ENCODE peak calls at places on chromosomes 5 and 9, in ten cellular contexts. One of them, this sample, is unnamed.

GRCh38 chr5:36875789-36876388 is 680 bp upstream of the NIPBL start:
- DNase-seq in astrocyte of the spinal cord: peak
- DNase-seq in SK-N-SH: peak
- DNase-seq in glutamatergic neuron: peak
- DNase-seq in GM13977: peak
- DNase-seq in cardiac fibroblast: peak
- DNase-seq in AG09309: no peak
- DNase-seq in LNCaP clone FGC: no peak
- DNase-seq in neural progenitor cell: peak
- DNase-seq in WTC11: peak
- DNase-seq in this sample: peak

GRCh38 chr9:125397736-125398135 is 136.1 kb downstream of the GAPVD1 start:
- DNase-seq in astrocyte of the spinal cord: no peak
- DNase-seq in SK-N-SH: no peak
- DNase-seq in glutamatergic neuron: no peak
- DNase-seq in GM13977: no peak
- DNase-seq in cardiac fibroblast: no peak
- DNase-seq in AG09309: no peak
- DNase-seq in LNCaP clone FGC: no peak
- DNase-seq in neural progenitor cell: no peak
- DNase-seq in WTC11: no peak
- DNase-seq in this sample: no peak

GRCh38 chr5:10689391-10690081 is 71.5 kb downstream of the DAP start:
- DNase-seq in astrocyte of the spinal cord: no peak
- DNase-seq in SK-N-SH: peak
- DNase-seq in glutamatergic neuron: peak
- DNase-seq in GM13977: peak
- DNase-seq in cardiac fibroblast: peak
- DNase-seq in AG09309: no peak
- DNase-seq in LNCaP clone FGC: no peak
- DNase-seq in neural progenitor cell: peak
- DNase-seq in WTC11: peak
- DNase-seq in this sample: peak

GRCh38 chr5:179257190-179257741 is 88.0 kb downstream of the ADAMTS2 start:
- DNase-seq in astrocyte of the spinal cord: no peak
- DNase-seq in SK-N-SH: peak
- DNase-seq in glutamatergic neuron: no peak
- DNase-seq in GM13977: no peak
- DNase-seq in cardiac fibroblast: no peak
- DNase-seq in AG09309: no peak
- DNase-seq in LNCaP clone FGC: no peak
- DNase-seq in neural progenitor cell: no peak
- DNase-seq in WTC11: peak
- DNase-seq in this sample: no peak

GRCh38 chr9:88657893-88658292 is 122.9 kb downstream of the NXNL2 start:
- DNase-seq in astrocyte of the spinal cord: peak
- DNase-seq in SK-N-SH: no peak
- DNase-seq in glutamatergic neuron: no peak
- DNase-seq in GM13977: no peak
- DNase-seq in cardiac fibroblast: peak
- DNase-seq in AG09309: no peak
- DNase-seq in LNCaP clone FGC: no peak
- DNase-seq in neural progenitor cell: peak
- DNase-seq in WTC11: no peak
- DNase-seq in this sample: no peak

GRCh38 chr5:40551706-40552557 is 127.8 kb upstream of the PTGER4 start:
- DNase-seq in astrocyte of the spinal cord: peak
- DNase-seq in SK-N-SH: no peak
- DNase-seq in glutamatergic neuron: no peak
- DNase-seq in GM13977: no peak
- DNase-seq in cardiac fibroblast: peak
- DNase-seq in AG09309: peak
- DNase-seq in LNCaP clone FGC: peak
- DNase-seq in neural progenitor cell: no peak
- DNase-seq in WTC11: no peak
- DNase-seq in this sample: no peak

GRCh38 chr5:80917596-80917995 is 42.6 kb upstream of the RASGRF2 start:
- DNase-seq in astrocyte of the spinal cord: no peak
- DNase-seq in SK-N-SH: no peak
- DNase-seq in glutamatergic neuron: no peak
- DNase-seq in GM13977: no peak
- DNase-seq in cardiac fibroblast: no peak
- DNase-seq in AG09309: peak
- DNase-seq in LNCaP clone FGC: no peak
- DNase-seq in neural progenitor cell: no peak
- DNase-seq in WTC11: no peak
- DNase-seq in this sample: no peak

GRCh38 chr5:1973391-1974013 is 90.8 kb upstream of the IRX4 start:
- DNase-seq in astrocyte of the spinal cord: no peak
- DNase-seq in SK-N-SH: no peak
- DNase-seq in glutamatergic neuron: no peak
- DNase-seq in GM13977: no peak
- DNase-seq in cardiac fibroblast: no peak
- DNase-seq in AG09309: no peak
- DNase-seq in LNCaP clone FGC: no peak
- DNase-seq in neural progenitor cell: peak
- DNase-seq in WTC11: no peak
- DNase-seq in this sample: no peak

GRCh38 chr9:33289501-33289900 is 815 bp upstream of the NFX1 start:
- DNase-seq in astrocyte of the spinal cord: peak
- DNase-seq in SK-N-SH: peak
- DNase-seq in glutamatergic neuron: peak
- DNase-seq in GM13977: no peak
- DNase-seq in cardiac fibroblast: peak
- DNase-seq in AG09309: no peak
- DNase-seq in LNCaP clone FGC: no peak
- DNase-seq in neural progenitor cell: peak
- DNase-seq in WTC11: no peak
- DNase-seq in this sample: peak

GRCh38 chr5:128903550-128903949 is 61.7 kb upstream of the SLC27A6 start:
- DNase-seq in astrocyte of the spinal cord: no peak
- DNase-seq in SK-N-SH: no peak
- DNase-seq in glutamatergic neuron: no peak
- DNase-seq in GM13977: no peak
- DNase-seq in cardiac fibroblast: no peak
- DNase-seq in AG09309: no peak
- DNase-seq in LNCaP clone FGC: no peak
- DNase-seq in neural progenitor cell: no peak
- DNase-seq in WTC11: no peak
- DNase-seq in this sample: no peak

GRCh38 chr5:128904815-128905214 is 60.5 kb upstream of the SLC27A6 start:
- DNase-seq in astrocyte of the spinal cord: no peak
- DNase-seq in SK-N-SH: no peak
- DNase-seq in glutamatergic neuron: no peak
- DNase-seq in GM13977: no peak
- DNase-seq in cardiac fibroblast: peak
- DNase-seq in AG09309: no peak
- DNase-seq in LNCaP clone FGC: no peak
- DNase-seq in neural progenitor cell: peak
- DNase-seq in WTC11: no peak
- DNase-seq in this sample: no peak

GRCh38 chr5:128905225-128906110 is 59.8 kb upstream of the SLC27A6 start:
- DNase-seq in astrocyte of the spinal cord: peak
- DNase-seq in SK-N-SH: peak
- DNase-seq in glutamatergic neuron: peak
- DNase-seq in GM13977: peak
- DNase-seq in cardiac fibroblast: peak
- DNase-seq in AG09309: peak
- DNase-seq in LNCaP clone FGC: peak
- DNase-seq in neural progenitor cell: peak
- DNase-seq in WTC11: no peak
- DNase-seq in this sample: peak
- TF ChIP-seq CTCF in astrocyte of the spinal cord: peak
- TF ChIP-seq CTCF in SK-N-SH: peak
- TF ChIP-seq CTCF in glutamatergic neuron: peak
- TF ChIP-seq CTCF in GM13977: peak
- TF ChIP-seq CTCF in cardiac fibroblast: peak
- TF ChIP-seq CTCF in AG09309: peak
- TF ChIP-seq CTCF in LNCaP clone FGC: peak
- TF ChIP-seq CTCF in neural progenitor cell: peak
- TF ChIP-seq CTCF in WTC11: peak
- TF ChIP-seq CTCF in this sample: peak

DNA sequence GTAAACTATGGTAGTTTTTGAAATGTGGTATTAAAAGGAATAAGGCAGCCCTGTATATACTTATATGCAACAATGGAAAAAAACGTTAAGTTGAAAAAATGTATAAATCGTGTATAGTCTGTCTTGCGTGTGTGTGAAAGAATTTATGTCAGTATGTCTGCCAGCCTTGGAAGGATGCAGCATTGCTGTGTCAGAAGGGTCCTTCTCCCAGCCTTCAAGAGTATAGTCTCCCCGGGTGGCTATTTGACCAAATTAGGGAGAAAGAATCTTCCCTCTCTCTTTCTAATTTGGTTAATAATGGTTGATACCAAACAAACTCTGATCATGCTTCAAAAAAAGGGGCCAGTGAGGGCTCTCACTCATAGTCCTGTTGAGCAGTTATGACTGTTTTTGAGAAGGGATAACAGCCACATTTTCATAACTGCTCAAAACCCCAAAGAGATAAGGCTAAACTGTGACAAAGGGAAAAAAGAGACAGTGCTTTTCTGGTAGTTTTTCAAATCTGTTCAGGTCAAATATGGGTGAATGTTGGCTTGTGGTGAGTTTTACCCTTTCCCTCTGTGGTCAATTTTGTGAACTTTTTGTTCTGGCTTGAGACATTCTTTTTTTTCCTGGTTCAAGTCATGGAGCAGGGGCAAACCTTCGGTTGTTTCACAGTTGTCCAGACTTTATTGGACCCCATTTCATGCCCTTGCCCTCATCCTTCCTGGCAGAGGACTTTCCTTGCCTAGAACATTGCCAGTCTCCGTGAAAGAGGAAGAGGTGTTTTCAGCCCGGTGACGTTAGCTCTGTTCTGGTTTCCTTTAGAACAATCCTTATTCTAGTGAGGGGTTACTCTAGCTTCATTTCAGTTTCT is 21.0 kb downstream of the SNX30 start:
- DNase-seq in astrocyte of the spinal cord: no peak
- DNase-seq in SK-N-SH: no peak
- DNase-seq in glutamatergic neuron: no peak
- DNase-seq in GM13977: peak
- DNase-seq in cardiac fibroblast: peak
- DNase-seq in AG09309: no peak
- DNase-seq in LNCaP clone FGC: no peak
- DNase-seq in neural progenitor cell: no peak
- DNase-seq in WTC11: no peak
- DNase-seq in this sample: no peak
- TF ChIP-seq CTCF in astrocyte of the spinal cord: no peak
- TF ChIP-seq CTCF in SK-N-SH: no peak
- TF ChIP-seq CTCF in glutamatergic neuron: no peak
- TF ChIP-seq CTCF in GM13977: no peak
- TF ChIP-seq CTCF in cardiac fibroblast: no peak
- TF ChIP-seq CTCF in AG09309: no peak
- TF ChIP-seq CTCF in LNCaP clone FGC: no peak
- TF ChIP-seq CTCF in neural progenitor cell: no peak
- TF ChIP-seq CTCF in WTC11: no peak
- TF ChIP-seq CTCF in this sample: no peak

GRCh38 chr5:142324377-142324870 is 397 bp downstream of the SPRY4 start:
- DNase-seq in astrocyte of the spinal cord: no peak
- DNase-seq in SK-N-SH: peak
- DNase-seq in glutamatergic neuron: no peak
- DNase-seq in GM13977: no peak
- DNase-seq in cardiac fibroblast: no peak
- DNase-seq in AG09309: no peak
- DNase-seq in LNCaP clone FGC: no peak
- DNase-seq in neural progenitor cell: no peak
- DNase-seq in WTC11: no peak
- DNase-seq in this sample: no peak

GRCh38 chr5:142326480-142326938 is 1.7 kb upstream of the SPRY4 start:
- DNase-seq in astrocyte of the spinal cord: peak
- DNase-seq in SK-N-SH: no peak
- DNase-seq in glutamatergic neuron: no peak
- DNase-seq in GM13977: no peak
- DNase-seq in cardiac fibroblast: no peak
- DNase-seq in AG09309: no peak
- DNase-seq in LNCaP clone FGC: no peak
- DNase-seq in neural progenitor cell: no peak
- DNase-seq in WTC11: no peak
- DNase-seq in this sample: no peak

GRCh38 chr5:142325677-142326479 is 1.1 kb upstream of the SPRY4 start:
- DNase-seq in astrocyte of the spinal cord: peak
- DNase-seq in SK-N-SH: peak
- DNase-seq in glutamatergic neuron: peak
- DNase-seq in GM13977: no peak
- DNase-seq in cardiac fibroblast: peak
- DNase-seq in AG09309: no peak
- DNase-seq in LNCaP clone FGC: no peak
- DNase-seq in neural progenitor cell: peak
- DNase-seq in WTC11: peak
- DNase-seq in this sample: no peak

GRCh38 chr5:142323480-142324376 is 1.1 kb downstream of the SPRY4 start:
- DNase-seq in astrocyte of the spinal cord: peak
- DNase-seq in SK-N-SH: peak
- DNase-seq in glutamatergic neuron: no peak
- DNase-seq in GM13977: no peak
- DNase-seq in cardiac fibroblast: peak
- DNase-seq in AG09309: no peak
- DNase-seq in LNCaP clone FGC: no peak
- DNase-seq in neural progenitor cell: peak
- DNase-seq in WTC11: no peak
- DNase-seq in this sample: no peak

DNA sequence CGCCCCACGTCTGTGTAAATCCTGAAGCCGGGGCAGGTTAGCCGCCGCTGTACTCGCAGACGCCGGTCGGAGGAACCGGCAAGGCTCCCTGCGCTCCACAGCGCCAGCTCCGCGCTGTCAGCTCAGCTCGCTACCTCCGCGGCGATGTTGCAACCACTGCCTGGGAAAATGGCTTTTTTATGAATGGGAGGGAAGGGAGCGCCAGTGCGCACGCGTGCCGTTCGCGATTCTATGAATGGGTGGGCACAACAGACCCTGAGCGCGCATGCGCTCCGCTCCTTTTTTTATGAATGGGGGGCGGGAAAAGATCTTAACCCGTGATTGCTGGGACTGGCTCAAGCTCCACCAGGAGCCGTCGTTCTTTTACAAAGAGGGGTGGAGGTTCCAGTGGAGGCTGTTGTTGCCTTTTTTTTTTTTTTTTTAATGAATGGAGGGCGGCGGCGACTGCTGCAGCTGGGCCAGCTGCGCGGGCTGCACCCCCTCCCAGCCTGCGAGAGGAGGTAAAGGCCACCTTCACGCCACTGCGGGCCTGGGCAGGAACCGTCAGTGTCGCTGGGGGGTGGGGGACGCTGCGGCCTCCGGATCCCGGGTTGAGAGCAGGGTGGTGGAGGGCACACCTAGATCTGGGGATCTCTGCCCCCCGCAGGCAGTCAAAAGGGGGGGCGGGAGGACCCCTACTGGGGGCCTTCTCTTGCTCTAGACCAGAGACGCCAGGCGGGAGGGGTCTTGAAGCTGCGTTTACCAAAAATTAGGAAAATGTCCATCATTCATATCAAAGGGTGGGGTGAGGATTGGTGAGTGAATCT is at the start of gene SPRY4:
- DNase-seq in astrocyte of the spinal cord: peak
- DNase-seq in SK-N-SH: peak
- DNase-seq in glutamatergic neuron: peak
- DNase-seq in GM13977: peak
- DNase-seq in cardiac fibroblast: peak
- DNase-seq in AG09309: peak
- DNase-seq in LNCaP clone FGC: peak
- DNase-seq in neural progenitor cell: peak
- DNase-seq in WTC11: peak
- DNase-seq in this sample: peak
- TF ChIP-seq CTCF in astrocyte of the spinal cord: no peak
- TF ChIP-seq CTCF in SK-N-SH: peak
- TF ChIP-seq CTCF in glutamatergic neuron: no peak
- TF ChIP-seq CTCF in GM13977: no peak
- TF ChIP-seq CTCF in cardiac fibroblast: no peak
- TF ChIP-seq CTCF in AG09309: peak
- TF ChIP-seq CTCF in LNCaP clone FGC: peak
- TF ChIP-seq CTCF in neural progenitor cell: no peak
- TF ChIP-seq CTCF in WTC11: no peak
- TF ChIP-seq CTCF in this sample: no peak

GRCh38 chr5:42656661-42657035 is 100.0 kb upstream of the CCDC152 start:
- DNase-seq in astrocyte of the spinal cord: no peak
- DNase-seq in SK-N-SH: no peak
- DNase-seq in glutamatergic neuron: no peak
- DNase-seq in GM13977: no peak
- DNase-seq in cardiac fibroblast: peak
- DNase-seq in AG09309: no peak
- DNase-seq in LNCaP clone FGC: no peak
- DNase-seq in neural progenitor cell: no peak
- DNase-seq in WTC11: no peak
- DNase-seq in this sample: no peak
- TF ChIP-seq CTCF in astrocyte of the spinal cord: no peak
- TF ChIP-seq CTCF in SK-N-SH: peak
- TF ChIP-seq CTCF in glutamatergic neuron: no peak
- TF ChIP-seq CTCF in GM13977: no peak
- TF ChIP-seq CTCF in cardiac fibroblast: no peak
- TF ChIP-seq CTCF in AG09309: no peak
- TF ChIP-seq CTCF in LNCaP clone FGC: peak
- TF ChIP-seq CTCF in neural progenitor cell: peak
- TF ChIP-seq CTCF in WTC11: no peak
- TF ChIP-seq CTCF in this sample: no peak

This sample was measured in GM13976.